ENCODE peak calls at places on chromosome 6, in nine cellular contexts. C, S, H, N, D, Y, K, Z and B are unnamed samples.
A peak's percentile ranks its signal among the peaks of the same experiment; 100 is the strongest.

GRCh38 chr6:166929534-166930189 is 26.7 kb downstream of the RNASET2 start:
- DNase-seq in Y (no peak), S (no peak), H (no peak), C (no peak), K (no peak), D (no peak), Z (no peak), N (no peak), B (no peak)

GRCh38 chr6:33820243-33820642 is 16.4 kb upstream of the MLN start:
- DNase-seq in D (no peak), S (no peak), N (no peak), K (no peak), Z (no peak), Y (no peak), H (no peak), C (no peak), B (no peak)

GRCh38 chr6:97703661-97704060 is 420.6 kb upstream of the MMS22L start:
- DNase-seq in Y (no peak), Z (no peak), S (no peak), C (no peak), D (no peak), H (no peak), K (no peak), N (no peak), B (no peak)

GRCh38 chr6:37920667-37921066 is 101.1 kb downstream of the ZFAND3 start:
- DNase-seq in K (no peak), N (no peak), D (no peak), Z (no peak), H (no peak), C (no peak), Y (no peak), S (no peak), B (no peak)

GRCh38 chr6:130661077-130661476 is 166.1 kb upstream of the SMLR1 start:
- DNase-seq in Z (no peak), Y (no peak), N (no peak), D (no peak), C (no peak), S (no peak), K (no peak), H (no peak), B (no peak)

GRCh38 chr6:70371454-70372105 is 41.7 kb upstream of the FAM135A start:
- DNase-seq in N (no peak), C (peak; percentile 95), H (peak; percentile 71), Y (no peak), K (no peak), Z (peak; percentile 35), S (no peak), D (peak; percentile 67), B (no peak)

GRCh38 chr6:85677243-85677956 is 34.7 kb upstream of the SYNCRIP start:
- DNase-seq in K (no peak), Y (no peak), H (peak; percentile 49), N (no peak), Z (no peak), S (no peak), D (no peak), C (peak; percentile 55), B (no peak)

GRCh38 chr6:158825951-158826306 is 6.8 kb upstream of the EZR start:
- DNase-seq in Y (no peak), Z (no peak), N (no peak), H (no peak), S (no peak), D (no peak), K (peak; percentile 56), C (peak; percentile 90), B (no peak)

GRCh38 chr6:10425973-10426780 is 11.3 kb upstream of the TFAP2A start:
- DNase-seq in D (no peak), H (no peak), Y (no peak), S (peak; percentile 72), Z (no peak), N (no peak), C (no peak), K (no peak), B (peak; percentile 84)

GRCh38 chr6:40477246-40478126 is 109.7 kb downstream of the LRFN2 start:
- DNase-seq in N (no peak), K (no peak), S (no peak), H (no peak), Z (no peak), Y (no peak), D (no peak), C (no peak), B (no peak)

GRCh38 chr6:45419574-45420082 is 41.9 kb upstream of the SUPT3H start:
- DNase-seq in Y (peak; percentile 63), S (peak; percentile 64), C (peak; percentile 73), K (peak; percentile 24), N (peak; percentile 76), Z (peak; percentile 39), H (peak; percentile 22), D (peak; percentile 65), B (peak; percentile 67)

GRCh38 chr6:25215881-25216280 is 63.3 kb upstream of the CARMIL1 start:
- DNase-seq in H (no peak), C (no peak), N (no peak), D (no peak), K (no peak), Z (no peak), S (no peak), Y (no peak), B (no peak)

DNA sequence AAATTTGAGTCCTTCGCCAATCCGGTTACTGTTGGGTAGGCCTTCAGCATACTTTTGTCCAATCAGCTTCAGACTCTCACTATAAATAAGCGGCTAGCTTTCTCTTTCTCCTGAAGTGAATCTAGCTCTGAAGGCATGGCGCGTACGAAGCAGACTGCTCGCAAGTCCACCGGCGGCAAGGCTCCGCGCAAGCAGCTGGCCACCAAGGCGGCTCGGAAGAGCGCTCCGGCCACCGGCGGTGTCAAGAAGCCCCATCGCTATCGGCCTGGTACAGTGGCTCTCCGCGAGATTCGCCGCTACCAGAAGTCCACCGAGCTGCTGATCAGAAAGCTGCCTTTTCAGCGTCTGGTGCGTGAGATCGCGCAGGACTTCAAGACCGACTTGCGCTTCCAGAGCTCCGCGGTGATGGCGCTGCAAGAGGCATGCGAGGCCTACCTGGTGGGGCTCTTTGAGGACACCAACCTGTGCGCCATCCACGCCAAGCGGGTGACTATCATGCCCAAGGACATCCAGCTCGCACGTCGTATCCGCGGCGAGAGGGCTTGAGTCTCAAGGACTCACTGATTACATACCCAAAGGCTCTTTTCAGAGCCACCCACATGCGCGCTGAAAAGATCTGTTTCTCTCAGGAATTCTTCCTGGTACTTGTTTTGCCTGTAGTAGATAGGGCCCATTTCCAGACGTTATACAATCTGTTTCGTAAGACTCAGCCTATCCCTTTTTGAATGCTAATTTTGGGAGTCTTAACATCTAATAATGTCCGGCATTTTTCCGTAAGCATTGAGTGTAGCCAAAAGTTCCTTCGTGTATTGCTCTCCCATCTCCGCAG is 102.0 kb downstream of the OR2B2 start:
- DNase-seq in C (peak; percentile 99), K (peak; percentile 91), Y (peak; percentile 65), H (peak; percentile 99), S (peak; percentile 75), Z (peak; percentile 77), D (peak; percentile 97), N (peak; percentile 82), B (peak; percentile 87)
- TF ChIP-seq CTCF in C (peak; percentile 16), K (peak; percentile 36), Y (no peak), H (peak; percentile 25), S (no peak), Z (peak; percentile 21), D (no peak), N (no peak), B (no peak)

GRCh38 chr6:108492131-108492766 is 68.5 kb upstream of the FOXO3 start:
- DNase-seq in Y (no peak), Z (peak; percentile 33), K (peak; percentile 33), S (no peak), N (no peak), H (peak; percentile 77), D (peak; percentile 36), C (peak; percentile 67), B (peak; percentile 17)
- TF ChIP-seq CTCF in Y (peak; percentile 39), Z (peak; percentile 64), K (peak; percentile 69), S (no peak), N (peak; percentile 31), H (peak; percentile 47), D (peak; percentile 65), C (peak; percentile 76), B (no peak)

GRCh38 chr6:34855463-34855862 is 32.4 kb downstream of the TAF11 start:
- DNase-seq in Z (no peak), H (no peak), D (no peak), C (no peak), Y (no peak), S (no peak), N (no peak), K (no peak), B (no peak)
- TF ChIP-seq CTCF in Z (no peak), H (no peak), D (no peak), C (no peak), Y (no peak), S (no peak), N (no peak), K (peak; percentile 22), B (no peak)

GRCh38 chr6:117956386-117956785 is 49.3 kb downstream of the SLC35F1 start:
- DNase-seq in C (no peak), D (no peak), Z (no peak), N (no peak), H (no peak), Y (no peak), K (no peak), S (no peak), B (no peak)
- TF ChIP-seq CTCF in C (no peak), D (no peak), Z (no peak), N (no peak), H (no peak), Y (no peak), K (no peak), S (no peak), B (no peak)

DNA sequence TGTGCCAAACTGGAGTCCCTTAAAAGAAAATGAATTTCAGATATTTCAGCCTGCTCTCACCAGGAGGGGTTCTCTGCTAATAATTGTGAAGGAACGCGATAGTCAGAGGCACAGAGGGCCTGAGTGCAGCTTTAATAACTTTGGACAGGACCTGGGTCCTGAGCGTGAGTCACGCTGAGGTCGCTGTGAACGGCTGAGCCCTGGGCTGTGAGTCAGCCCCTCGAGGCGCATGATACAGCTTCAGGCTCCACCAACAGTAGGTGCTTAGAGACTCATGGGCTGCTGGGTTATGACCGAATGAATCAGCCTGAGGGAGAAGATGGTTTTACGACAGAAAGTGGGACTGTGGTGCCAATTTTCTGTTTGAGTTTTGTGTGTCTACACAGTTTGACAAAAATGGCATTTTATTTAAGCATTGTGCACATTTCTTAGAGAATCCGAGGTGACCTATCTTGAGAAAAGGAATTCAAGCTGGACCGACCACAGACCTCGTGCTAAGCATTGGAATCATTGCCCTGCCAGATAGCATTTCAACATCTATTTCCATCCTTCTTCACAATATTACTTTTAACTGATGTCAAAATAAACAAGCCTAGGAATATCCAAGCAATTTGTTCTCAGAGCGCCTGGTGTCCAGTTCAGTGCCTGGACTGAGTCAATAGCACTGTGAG is 183.0 kb downstream of the THBS2 start:
- DNase-seq in D (peak; percentile 88), K (peak; percentile 100), Z (no peak), H (no peak), C (peak; percentile 100), Y (peak; percentile 41), N (peak; percentile 98), S (no peak), B (peak; percentile 83)
- TF ChIP-seq CTCF in D (no peak), K (peak; percentile 36), Z (no peak), H (no peak), C (peak; percentile 44), Y (no peak), N (peak; percentile 21), S (no peak), B (no peak)

GRCh38 chr6:3450888-3451287 is 6.0 kb downstream of the SLC22A23 start:
- DNase-seq in N (no peak), Y (no peak), D (no peak), C (no peak), K (no peak), S (no peak), Z (no peak), H (no peak), B (no peak)
- TF ChIP-seq CTCF in N (no peak), Y (no peak), D (no peak), C (no peak), K (no peak), S (no peak), Z (no peak), H (no peak), B (no peak)